ENCODE peak calls at places on chromosomes 16 and 17, in five cellular contexts. N is PC-9, W is thoracic aorta, J is mammary epithelial cell, V is hepatocyte. I is an unnamed sample.

GRCh38 chr16:17173134-17173729 is 297.5 kb downstream of the XYLT1 start:
- DNase-seq in N (no peak), W (no peak), J (peak), V (peak), I (peak)

GRCh38 chr16:56932588-56933265 is 785 bp downstream of the HERPUD1 start:
- DNase-seq in N (peak), W (peak), J (peak), V (peak), I (peak)

GRCh38 chr17:49045376-49045775 is 48.2 kb downstream of the IGF2BP1 start:
- DNase-seq in N (no peak), W (no peak), J (no peak), V (no peak), I (no peak)

GRCh38 chr17:6456914-6457687 is 12.8 kb downstream of the PIMREG start:
- DNase-seq in N (peak), W (no peak), J (peak), V (peak), I (peak)

GRCh38 chr17:44585315-44585714 is 28.0 kb downstream of the FZD2 start:
- DNase-seq in N (no peak), W (no peak), J (no peak), V (no peak), I (no peak)

GRCh38 chr16:72300892-72301291 is 128.9 kb upstream of the PMFBP1 start:
- DNase-seq in N (no peak), W (no peak), J (no peak), V (peak), I (no peak)

GRCh38 chr17:11940904-11941303 is 56.4 kb downstream of the ZNF18 start:
- DNase-seq in N (no peak), W (no peak), J (no peak), V (no peak), I (no peak)

GRCh38 chr17:73581379-73581778 is 62.9 kb downstream of the SDK2 start:
- DNase-seq in N (no peak), W (no peak), J (no peak), V (no peak), I (no peak)

GRCh38 chr17:40437095-40437732 is 6.0 kb upstream of the IGFBP4 start:
- DNase-seq in N (no peak), W (no peak), J (no peak), V (no peak), I (no peak)

GRCh38 chr17:60087882-60088669 is 9.4 kb upstream of the HEATR6 start:
- DNase-seq in N (peak), W (no peak), J (no peak), V (peak), I (peak)

GRCh38 chr16:81996664-81997529 is 14.4 kb downstream of the SDR42E1 start:
- DNase-seq in N (no peak), W (no peak), J (peak), V (peak), I (peak)

GRCh38 chr16:81995651-81996050 is 15.6 kb downstream of the SDR42E1 start:
- DNase-seq in N (no peak), W (no peak), J (no peak), V (no peak), I (no peak)

GRCh38 chr16:81997738-81998137 is 13.5 kb downstream of the SDR42E1 start:
- DNase-seq in N (peak), W (no peak), J (peak), V (peak), I (peak)

GRCh38 chr16:81994485-81994884 is 16.8 kb downstream of the SDR42E1 start:
- DNase-seq in N (no peak), W (no peak), J (no peak), V (no peak), I (no peak)
- TF ChIP-seq CTCF in N (peak), W (no peak), J (peak), V (no peak), I (no peak)

DNA sequence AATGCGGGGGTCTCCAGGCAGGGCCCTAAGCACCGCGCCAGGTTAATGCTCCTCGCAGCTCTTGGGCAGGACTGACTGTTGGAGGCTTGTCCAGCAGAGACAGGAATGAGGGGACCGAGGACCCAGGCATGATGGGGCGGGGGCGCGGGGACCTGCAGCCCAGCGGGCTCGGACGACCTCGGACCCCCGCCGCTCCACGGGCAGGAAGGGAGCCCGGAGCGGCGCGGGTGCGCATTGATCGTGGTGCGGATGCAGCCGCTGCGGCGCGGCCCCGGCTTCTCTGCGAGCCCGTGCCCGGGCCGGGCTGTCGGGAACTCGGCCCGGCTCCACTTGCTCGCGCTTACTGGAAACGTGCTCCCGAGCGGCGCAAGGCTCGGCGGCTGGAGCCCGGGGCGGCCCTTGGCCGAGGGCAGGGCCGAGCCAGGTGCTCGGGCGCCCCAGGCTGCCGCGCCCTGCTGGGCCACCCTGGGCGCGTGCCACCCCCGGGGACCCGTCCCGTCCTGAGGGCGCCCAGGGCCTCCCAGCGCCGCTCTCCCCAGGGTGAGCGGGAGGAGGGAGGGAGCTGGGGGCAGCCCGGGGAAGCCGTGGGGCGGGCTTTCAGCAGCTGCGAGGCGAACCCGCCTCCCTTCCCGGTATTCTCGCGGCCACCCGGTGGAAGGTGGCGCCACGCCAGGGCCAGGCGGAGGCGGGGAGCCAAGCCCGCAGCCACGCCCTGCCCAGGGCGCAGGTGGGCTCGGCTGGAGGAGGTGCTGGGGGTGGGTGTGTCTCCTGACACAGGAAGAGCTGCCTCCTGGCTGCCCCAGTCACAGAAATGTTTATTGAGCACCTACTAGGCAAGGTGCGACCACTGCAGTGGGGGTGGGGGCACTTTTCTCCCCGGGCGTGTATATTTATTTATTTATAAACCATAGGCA is 45.9 kb downstream of the SOCS3 start:
- DNase-seq in N (peak), W (no peak), J (peak), V (peak), I (peak)
- H3K27ac ChIP-seq in N (peak), W (no peak), J (peak), V (peak), I (peak)

GRCh38 chr17:80259642-80260535 is 763 bp upstream of the RNF213 start:
- DNase-seq in N (peak), W (no peak), J (peak), V (peak), I (peak)
- TF ChIP-seq CTCF in N (no peak), W (no peak), J (peak), V (no peak), I (no peak)

GRCh38 chr17:41710472-41711090 is 1.6 kb upstream of the GAST start:
- DNase-seq in N (no peak), W (no peak), J (peak), V (no peak), I (no peak)
- H3K27ac ChIP-seq in N (no peak), W (no peak), J (no peak), V (no peak), I (no peak)

GRCh38 chr16:11347831-11348230 is 2.6 kb downstream of the RMI2 start:
- DNase-seq in N (peak), W (no peak), J (no peak), V (no peak), I (no peak)

GRCh38 chr16:11348737-11349598 is 3.7 kb downstream of the RMI2 start:
- DNase-seq in N (no peak), W (no peak), J (no peak), V (no peak), I (no peak)

GRCh38 chr16:11342021-11342855 is 3.0 kb upstream of the RMI2 start:
- DNase-seq in N (no peak), W (no peak), J (no peak), V (no peak), I (no peak)

GRCh38 chr16:11346700-11347319 is 1.6 kb downstream of the RMI2 start:
- DNase-seq in N (no peak), W (no peak), J (no peak), V (no peak), I (no peak)

DNA sequence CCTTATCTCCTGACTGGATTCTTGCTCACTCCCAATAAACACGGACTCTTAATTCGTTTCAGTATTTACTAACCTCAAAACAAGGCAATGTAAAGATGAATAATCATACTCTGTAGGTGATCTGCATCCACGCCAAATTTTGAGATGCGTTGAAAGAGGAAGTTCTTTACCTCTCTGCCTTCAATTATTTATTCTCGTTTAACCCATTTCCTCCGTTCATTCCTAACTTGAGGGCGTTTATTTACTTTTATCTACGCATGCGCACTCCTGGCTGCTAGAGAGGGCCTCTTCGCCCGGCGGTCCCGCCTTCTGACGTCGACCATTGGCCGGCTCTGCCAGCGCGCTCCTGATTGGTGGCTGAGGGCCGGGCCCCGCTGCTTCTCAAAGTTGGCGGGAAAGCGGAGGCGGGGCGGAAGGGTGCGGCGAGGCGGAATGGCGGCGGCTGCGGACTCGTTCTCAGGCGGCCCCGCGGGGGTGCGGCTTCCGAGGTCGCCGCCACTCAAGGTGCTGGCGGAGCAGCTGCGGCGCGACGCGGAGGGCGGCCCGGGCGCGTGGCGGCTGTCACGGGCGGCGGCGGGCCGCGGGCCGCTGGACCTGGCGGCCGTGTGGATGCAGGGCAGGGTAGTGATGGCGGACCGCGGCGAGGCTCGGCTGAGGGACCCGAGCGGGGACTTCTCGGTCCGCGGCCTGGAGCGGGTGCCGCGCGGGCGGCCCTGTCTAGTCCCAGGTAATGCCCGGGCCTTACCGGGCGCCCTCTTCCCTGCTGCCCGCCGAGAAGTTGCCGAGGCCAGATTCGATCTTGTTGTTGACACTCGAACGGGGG is at the start of gene RMI2:
- DNase-seq in N (peak), W (peak), J (peak), V (peak), I (peak)
- TF ChIP-seq CTCF in N (no peak), W (no peak), J (no peak), V (no peak), I (no peak)